ENCODE peak calls at places on chromosomes 13 and 19, in seven cellular contexts. B, Y, W, J, G, H and Z are unnamed samples.

GRCh38 chr13:30346159-30346788 is 38.9 kb upstream of the KATNAL1 start:
- DNase-seq in B (no peak), Y (peak; percentile 61), W (no peak), J (no peak), G (no peak), H (peak; percentile 60), Z (peak; percentile 95)

GRCh38 chr19:4130635-4131438 is 6.9 kb upstream of the MAP2K2 start:
- DNase-seq in B (peak; percentile 74), Y (no peak), W (peak; percentile 80), J (no peak), G (no peak), H (peak; percentile 89), Z (no peak)

GRCh38 chr13:98778749-98779148 is 26.3 kb upstream of the SLC15A1 start:
- DNase-seq in B (peak; percentile 44), Y (no peak), W (peak; percentile 48), J (no peak), G (no peak), H (no peak), Z (no peak)

GRCh38 chr13:32639502-32640105 is 53.4 kb downstream of the PDS5B start:
- DNase-seq in B (peak; percentile 85), Y (peak; percentile 20), W (peak; percentile 64), J (peak; percentile 55), G (peak; percentile 72), H (peak; percentile 26), Z (peak; percentile 71)

GRCh38 chr19:542173-542866 is 1.5 kb upstream of the GZMM start:
- DNase-seq in B (no peak), Y (no peak), W (no peak), J (no peak), G (no peak), H (no peak), Z (no peak)

GRCh38 chr19:39325778-39326680 is 5.4 kb upstream of the LRFN1 start:
- DNase-seq in B (no peak), Y (no peak), W (no peak), J (no peak), G (peak; percentile 9), H (no peak), Z (no peak)

GRCh38 chr19:4636151-4636717 is 3.1 kb upstream of the TNFAIP8L1 start:
- DNase-seq in B (peak; percentile 68), Y (peak; percentile 54), W (peak; percentile 38), J (peak; percentile 42), G (no peak), H (peak; percentile 21), Z (peak; percentile 32)

GRCh38 chr19:46101293-46101692 is 23.2 kb downstream of the IGFL3 start:
- DNase-seq in B (no peak), Y (no peak), W (no peak), J (no peak), G (no peak), H (no peak), Z (no peak)

GRCh38 chr19:18468517-18468916 is 30.6 kb upstream of the ISYNA1 start:
- DNase-seq in B (no peak), Y (no peak), W (no peak), J (no peak), G (no peak), H (no peak), Z (no peak)

GRCh38 chr19:17089238-17089637 is 13.7 kb downstream of the MYO9B start:
- DNase-seq in B (peak; percentile 35), Y (no peak), W (peak; percentile 84), J (no peak), G (no peak), H (no peak), Z (no peak)
- H3K4me3 ChIP-seq in B (no peak overlapping the region), Y (no peak overlapping the region), W (peak overlapping the region; percentile 12), J (no peak overlapping the region), G (no peak overlapping the region), H (no peak overlapping the region), Z (no peak overlapping the region)

GRCh38 chr19:52110780-52111179 is 15.2 kb upstream of the ZNF841 start:
- DNase-seq in B (no peak), Y (no peak), W (no peak), J (no peak), G (no peak), H (no peak), Z (no peak)

GRCh38 chr19:52120286-52120685 is 19.5 kb downstream of the ZNF616 start:
- DNase-seq in B (no peak), Y (no peak), W (no peak), J (no peak), G (no peak), H (no peak), Z (no peak)

GRCh38 chr19:52112624-52113023 is 17.1 kb upstream of the ZNF841 start:
- DNase-seq in B (no peak), Y (no peak), W (no peak), J (no peak), G (no peak), H (no peak), Z (no peak)

GRCh38 chr19:52114691-52115090 is 19.1 kb upstream of the ZNF841 start:
- DNase-seq in B (no peak), Y (no peak), W (no peak), J (no peak), G (no peak), H (no peak), Z (no peak)

GRCh38 chr19:52115526-52116053 is 20.0 kb upstream of the ZNF841 start:
- DNase-seq in B (no peak), Y (no peak), W (no peak), J (no peak), G (no peak), H (no peak), Z (no peak)
- H3K4me3 ChIP-seq in B (no peak overlapping the region), Y (no peak overlapping the region), W (no peak overlapping the region), J (no peak overlapping the region), G (no peak overlapping the region), H (no peak overlapping the region), Z (no peak overlapping the region)

DNA sequence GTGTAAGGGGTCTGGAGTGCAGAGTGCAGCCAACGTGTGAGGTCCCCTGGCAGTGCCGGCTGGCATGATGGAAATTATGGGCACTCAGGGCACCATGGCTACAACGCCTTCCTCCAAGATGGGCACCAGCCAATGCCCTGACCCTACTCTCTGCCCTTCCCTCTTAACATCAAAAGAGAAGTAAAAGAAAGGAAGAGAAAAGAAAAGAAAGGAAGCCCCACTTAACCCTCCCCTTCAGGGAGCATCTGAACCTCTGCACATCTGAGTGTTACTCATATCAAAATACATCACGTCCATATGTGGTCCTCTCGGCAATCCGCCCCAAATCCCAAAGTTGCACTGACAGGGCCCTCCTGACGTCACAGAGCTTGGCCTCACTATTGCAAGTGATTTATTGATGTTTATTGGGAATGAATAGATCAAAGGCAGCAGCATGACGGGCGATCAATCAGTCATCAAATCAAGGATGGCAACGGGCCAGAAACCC is 1.4 kb downstream of the TSHZ3 start:
- DNase-seq in B (peak; percentile 26), Y (no peak), W (peak; percentile 66), J (no peak), G (no peak), H (no peak), Z (no peak)
- H3K4me3 ChIP-seq in B (peak overlapping the region; percentile 80), Y (no peak overlapping the region), W (peak overlapping the region; percentile 86), J (peak overlapping the region; percentile 94), G (peak overlapping the region; percentile 97), H (peak overlapping the region; percentile 75), Z (no peak overlapping the region)

GRCh38 chr13:28717170-28717569 is 1.6 kb downstream of the SLC46A3 start:
- DNase-seq in B (no peak), Y (no peak), W (no peak), J (no peak), G (no peak), H (no peak), Z (no peak)
- H3K4me3 ChIP-seq in B (peak overlapping the region; percentile 79), Y (no peak overlapping the region), W (no peak overlapping the region), J (no peak overlapping the region), G (no peak overlapping the region), H (no peak overlapping the region), Z (no peak overlapping the region)

DNA sequence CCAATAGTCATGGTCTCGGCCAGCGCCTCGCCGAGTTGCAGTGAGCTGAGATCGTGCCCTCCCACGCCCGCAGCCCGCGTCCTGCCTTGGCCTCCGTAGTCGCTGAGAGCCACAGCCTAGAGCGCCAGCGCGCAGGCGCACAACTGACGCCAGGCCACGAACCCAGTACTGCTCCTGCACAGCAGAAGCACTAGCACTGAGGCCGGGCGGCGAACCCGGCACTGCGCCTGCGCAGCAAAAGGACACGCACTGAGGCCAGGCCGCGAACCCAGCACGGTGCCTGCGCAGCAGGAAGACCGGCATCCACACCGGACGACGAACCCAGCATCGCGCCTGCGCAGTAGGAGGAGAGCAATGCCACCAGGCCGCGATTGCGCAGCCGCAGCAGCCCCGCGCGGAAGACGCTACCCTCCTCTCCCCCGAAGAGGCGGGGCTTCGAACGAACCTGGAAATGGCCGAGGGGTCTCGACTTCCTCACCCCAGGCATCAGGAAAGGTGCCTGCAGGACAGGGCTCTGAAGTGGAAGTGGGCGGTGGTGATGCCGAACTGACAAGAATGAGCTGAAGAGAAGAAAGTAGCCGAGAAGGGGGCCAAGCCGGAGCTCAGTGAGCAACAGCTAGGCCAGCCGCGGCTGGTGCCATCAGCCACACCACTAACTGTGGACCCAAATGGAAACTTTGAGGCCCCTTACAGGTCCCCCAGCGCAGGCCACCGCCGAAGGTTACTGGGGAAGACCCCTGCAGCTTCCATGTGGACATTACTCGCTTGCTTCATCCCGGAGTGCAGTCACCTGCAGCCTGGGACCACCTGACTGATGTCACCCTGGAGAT is 7.5 kb downstream of the F10 start:
- DNase-seq in B (peak; percentile 44), Y (no peak), W (peak; percentile 31), J (no peak), G (peak; percentile 56), H (no peak), Z (no peak)
- H3K4me3 ChIP-seq in B (peak overlapping the region; percentile 10), Y (peak overlapping the region; percentile 29), W (no peak overlapping the region), J (no peak overlapping the region), G (peak overlapping the region; percentile 13), H (peak overlapping the region; percentile 4), Z (no peak overlapping the region)

DNA sequence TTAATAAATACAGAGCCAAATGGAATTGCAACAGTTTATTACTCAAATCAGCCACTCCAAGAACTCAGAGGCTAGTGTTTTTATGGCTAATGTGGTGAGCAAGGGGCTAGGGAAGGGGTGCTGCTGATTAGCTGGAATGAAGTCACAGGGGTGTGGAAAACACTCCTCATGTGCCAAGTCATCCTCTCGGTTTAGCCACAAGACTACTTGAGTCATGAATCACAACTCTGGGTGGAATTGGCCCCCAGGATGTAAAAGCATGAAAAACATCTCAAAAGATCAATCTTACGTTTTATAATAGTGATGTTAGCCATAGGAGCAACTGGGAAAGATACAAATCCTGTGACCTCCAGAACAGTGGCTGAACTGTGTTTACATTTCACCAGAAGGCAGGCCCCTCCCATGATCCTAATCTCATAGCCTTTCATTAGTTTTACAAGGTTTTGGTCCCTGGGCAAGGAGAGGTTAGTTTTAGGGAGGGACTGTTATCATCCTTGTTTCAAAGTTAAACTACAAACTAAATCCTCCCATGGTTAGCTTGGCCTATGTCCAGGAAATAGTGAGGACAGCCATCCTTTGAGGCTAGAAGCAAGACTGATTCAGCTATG is 2020.1 kb upstream of the PCDH20 start:
- DNase-seq in B (peak; percentile 96), Y (no peak), W (peak; percentile 100), J (no peak), G (no peak), H (peak; percentile 64), Z (no peak)
- H3K4me3 ChIP-seq in B (no peak overlapping the region), Y (no peak overlapping the region), W (no peak overlapping the region), J (no peak overlapping the region), G (no peak overlapping the region), H (no peak overlapping the region), Z (no peak overlapping the region)